ENCODE peak calls at places on chromosomes 2 and 18, in six cellular contexts. G, V, U, O, I and Y are unnamed samples.

GRCh38 chr2:202771741-202772470 is 99.7 kb downstream of the ICA1L start:
- DNase-seq in O (no peak), V (no peak), G (peak), U (no peak), I (no peak), Y (no peak)

GRCh38 chr2:159030674-159031380 is 62.4 kb downstream of the TANC1 start:
- DNase-seq in V (peak), G (peak), O (peak), I (peak), U (peak), Y (peak)

GRCh38 chr2:113219889-113220641 is 46.3 kb downstream of the PSD4 start:
- DNase-seq in G (no peak), U (peak), O (no peak), I (peak), V (peak), Y (peak)

GRCh38 chr2:212097001-212097400 is 441.6 kb downstream of the ERBB4 start:
- DNase-seq in G (no peak), O (no peak), I (no peak), V (no peak), U (no peak), Y (no peak)

GRCh38 chr2:141611981-141612380 is 518.8 kb downstream of the LRP1B start:
- DNase-seq in V (no peak), I (no peak), O (no peak), G (no peak), U (no peak), Y (no peak)

GRCh38 chr2:104849618-104850097 is 4.3 kb upstream of the POU3F3 start:
- DNase-seq in I (peak), V (peak), U (peak), G (no peak), O (peak), Y (peak)

GRCh38 chr2:65300772-65301711 is 73.4 kb downstream of the ACTR2 start:
- DNase-seq in U (peak), O (no peak), V (peak), I (peak), G (no peak), Y (no peak)

GRCh38 chr2:187358531-187358930 is 89.5 kb downstream of the CALCRL start:
- DNase-seq in G (no peak), O (no peak), I (no peak), U (no peak), V (no peak), Y (no peak)

GRCh38 chr18:39672171-39672570 is 2106.6 kb upstream of the CELF4 start:
- DNase-seq in I (no peak), G (no peak), O (no peak), V (no peak), U (no peak), Y (no peak)

GRCh38 chr2:178833382-178833781 is 26.2 kb upstream of the TTN start:
- DNase-seq in V (no peak), G (no peak), U (no peak), I (no peak), O (no peak), Y (no peak)

GRCh38 chr2:158665536-158666302 is 129.4 kb upstream of the DAPL1 start:
- DNase-seq in G (no peak), I (no peak), O (no peak), U (no peak), V (no peak), Y (no peak)

GRCh38 chr2:85744771-85745601 is 8.8 kb upstream of the ATOH8 start:
- DNase-seq in I (no peak), V (peak), O (no peak), U (peak), G (peak), Y (no peak)

GRCh38 chr2:237540823-237541222 is 25.6 kb upstream of the PRLH start:
- DNase-seq in U (peak), G (peak), I (no peak), O (no peak), V (peak), Y (peak)

GRCh38 chr18:49321800-49322461 is 138.5 kb downstream of the DYM start:
- DNase-seq in U (no peak), O (no peak), V (no peak), I (no peak), G (no peak), Y (no peak)

GRCh38 chr2:197596751-197597150 is 78.6 kb downstream of the RFTN2 start:
- DNase-seq in I (no peak), O (no peak), V (no peak), G (no peak), U (no peak), Y (no peak)

GRCh38 chr2:100731535-100731981 is 88.4 kb upstream of the NPAS2 start:
- DNase-seq in V (no peak), I (no peak), U (no peak), G (no peak), O (no peak), Y (no peak)

GRCh38 chr2:54557601-54558187 is 101.6 kb downstream of the SPTBN1 start:
- DNase-seq in U (peak), O (peak), V (peak), G (peak), I (peak), Y (peak)

GRCh38 chr2:54557211-54557600 is 101.1 kb downstream of the SPTBN1 start:
- DNase-seq in V (no peak), O (no peak), I (no peak), G (no peak), U (no peak), Y (no peak)

GRCh38 chr2:54559593-54560145 is 103.5 kb downstream of the SPTBN1 start:
- DNase-seq in I (peak), G (no peak), V (peak), O (no peak), U (peak), Y (peak)

GRCh38 chr2:54558976-54559410 is 102.9 kb downstream of the SPTBN1 start:
- DNase-seq in U (no peak), G (no peak), O (no peak), I (no peak), V (peak), Y (no peak)

GRCh38 chr2:54558188-54558975 is 102.3 kb downstream of the SPTBN1 start:
- DNase-seq in G (peak), V (peak), O (peak), I (peak), U (peak), Y (peak)
- TF ChIP-seq POLR2A in G (no peak), V (peak), O (peak), I (peak), U (no peak), Y (no peak)

GRCh38 chr2:216082805-216083204 is 1.1 kb downstream of the TMEM169 start:
- DNase-seq in V (peak), O (no peak), G (no peak), I (peak), U (no peak), Y (peak)
- TF ChIP-seq POLR2A in V (no peak), O (no peak), G (no peak), I (no peak), U (no peak), Y (no peak)

DNA sequence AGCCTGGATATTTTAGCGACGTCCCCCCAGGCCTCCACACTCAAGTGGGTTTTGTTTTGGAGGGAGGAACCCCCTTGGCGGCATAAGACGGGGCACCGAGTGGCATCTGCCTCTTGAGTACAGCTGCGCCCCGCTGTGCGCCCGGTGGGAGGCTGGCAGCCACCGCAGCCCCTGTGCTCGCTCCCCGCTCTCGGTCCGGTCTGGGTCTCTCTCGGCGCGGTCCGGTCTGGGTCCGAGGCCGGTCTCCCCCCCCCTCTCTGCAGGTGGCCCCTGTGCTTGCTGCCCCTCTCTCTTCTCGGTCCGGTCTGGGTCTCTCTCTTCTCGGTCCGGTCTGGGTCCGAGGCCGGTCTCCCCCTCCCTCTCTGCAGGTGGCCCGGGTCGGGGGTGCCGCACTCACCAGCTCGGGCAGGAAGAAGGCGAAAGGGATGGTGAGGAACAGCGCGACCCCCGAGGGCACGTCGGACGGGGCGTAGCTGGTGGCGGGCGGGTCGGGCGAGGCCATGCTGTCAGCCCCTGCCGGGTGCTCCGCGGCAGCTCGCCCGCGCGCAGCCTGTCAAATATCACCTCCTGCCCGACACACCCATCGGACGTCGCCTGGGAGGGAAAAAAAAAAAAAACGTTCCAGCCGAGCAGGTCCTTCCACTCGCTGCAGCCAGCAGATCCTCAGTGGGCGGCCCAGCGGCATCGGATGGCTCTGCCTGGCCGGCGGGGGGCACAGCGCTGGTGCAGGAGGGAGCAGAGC is at the start of gene MALL:
- DNase-seq in O (no peak), V (no peak), U (no peak), G (no peak), I (no peak), Y (no peak)
- TF ChIP-seq POLR2A in O (no peak), V (no peak), U (no peak), G (no peak), I (no peak), Y (no peak)

GRCh38 chr2:23376972-23377371 is 8.0 kb upstream of the KLHL29 start:
- DNase-seq in G (no peak), V (no peak), I (no peak), U (no peak), O (no peak), Y (no peak)

GRCh38 chr2:23375448-23375847 is 9.5 kb upstream of the KLHL29 start:
- DNase-seq in I (no peak), O (peak), V (peak), G (no peak), U (no peak), Y (peak)

GRCh38 chr2:23377772-23378171 is 7.2 kb upstream of the KLHL29 start:
- DNase-seq in U (no peak), G (no peak), O (no peak), I (no peak), V (no peak), Y (no peak)

GRCh38 chr2:23373666-23374065 is 11.3 kb upstream of the KLHL29 start:
- DNase-seq in V (no peak), G (no peak), U (no peak), O (no peak), I (no peak), Y (no peak)

GRCh38 chr2:23376075-23376474 is 8.9 kb upstream of the KLHL29 start:
- DNase-seq in O (no peak), U (no peak), G (no peak), V (no peak), I (no peak), Y (no peak)
- TF ChIP-seq POLR2A in O (no peak), U (no peak), G (no peak), V (no peak), I (no peak), Y (no peak)

GRCh38 chr2:95158891-95159619 is 593 bp downstream of the ZNF514 start:
- DNase-seq in G (peak), U (peak), O (peak), V (peak), I (peak), Y (peak)
- TF ChIP-seq POLR2A in G (no peak), U (no peak), O (no peak), V (no peak), I (no peak), Y (no peak)

GRCh38 chr2:163850036-163850435 is 114.2 kb upstream of the FIGN start:
- DNase-seq in O (no peak), G (no peak), U (no peak), I (no peak), V (no peak), Y (no peak)

GRCh38 chr2:163856941-163857340 is 121.1 kb upstream of the FIGN start:
- DNase-seq in I (no peak), V (no peak), O (no peak), G (no peak), U (no peak), Y (no peak)

DNA sequence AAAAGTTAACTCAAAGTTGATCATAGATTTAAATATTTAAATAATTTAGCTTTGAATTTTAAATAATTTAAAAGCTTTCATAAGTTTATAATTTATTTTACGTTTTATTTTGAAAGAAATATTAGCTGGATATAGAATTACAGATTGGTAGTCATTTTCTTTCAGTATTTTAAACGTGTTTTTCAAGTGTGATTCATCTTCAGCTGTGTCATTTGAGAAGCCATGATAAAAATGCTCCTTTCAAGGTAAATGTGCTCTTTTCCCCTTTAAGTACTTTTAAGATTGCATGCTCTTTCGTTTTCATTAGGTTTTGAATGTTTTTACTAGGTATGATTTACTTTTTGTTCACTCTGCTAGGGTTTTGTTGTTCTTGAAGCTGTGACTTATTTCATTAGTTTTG is 116.8 kb upstream of the FIGN start:
- DNase-seq in I (no peak), O (no peak), U (no peak), G (no peak), V (no peak), Y (no peak)
- TF ChIP-seq POLR2A in I (no peak), O (no peak), U (no peak), G (no peak), V (no peak), Y (no peak)

DNA sequence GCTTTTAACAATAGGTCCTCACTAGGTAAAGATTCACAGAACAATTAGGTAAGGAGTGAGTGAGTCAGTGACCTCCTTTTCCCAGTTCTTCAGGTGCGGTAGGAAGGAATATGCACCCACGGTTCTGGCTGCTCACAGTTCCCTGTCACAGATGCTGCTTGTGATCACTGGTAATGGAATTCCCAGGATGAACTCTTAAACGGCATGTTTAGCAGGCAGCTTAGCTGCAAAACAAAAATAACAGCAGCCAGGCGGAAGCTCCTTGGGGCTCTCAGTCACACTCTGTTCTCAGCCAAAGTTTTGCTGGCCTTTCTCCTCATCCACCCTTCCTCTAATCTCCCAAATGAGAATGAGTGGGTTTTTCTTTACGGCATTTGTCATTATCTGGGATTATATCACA is 274.5 kb downstream of the MYT1L start:
- DNase-seq in V (no peak), U (no peak), O (no peak), G (no peak), I (no peak), Y (no peak)
- TF ChIP-seq POLR2A in V (no peak), U (no peak), O (no peak), G (no peak), I (no peak), Y (no peak)

GRCh38 chr2:32124660-32125059 is 41.0 kb upstream of the SLC30A6 start:
- DNase-seq in O (no peak), U (no peak), V (no peak), I (no peak), G (no peak), Y (no peak)

GRCh38 chr2:32129086-32129485 is 36.6 kb upstream of the SLC30A6 start:
- DNase-seq in O (no peak), U (no peak), V (no peak), I (no peak), G (no peak), Y (no peak)

GRCh38 chr2:32128636-32129035 is 37.0 kb upstream of the SLC30A6 start:
- DNase-seq in I (no peak), O (no peak), V (no peak), U (no peak), G (no peak), Y (no peak)
- TF ChIP-seq POLR2A in I (no peak), O (no peak), V (no peak), U (no peak), G (no peak), Y (no peak)

GRCh38 chr18:9913526-9914333 is at the start of gene VAPA:
- DNase-seq in O (peak), G (peak), U (peak), V (peak), I (peak), Y (peak)
- TF ChIP-seq POLR2A in O (peak), G (peak), U (peak), V (peak), I (peak), Y (peak)

GRCh38 chr2:12716250-12717190 is at the start of gene TRIB2:
- DNase-seq in G (peak), U (peak), V (peak), O (peak), I (peak), Y (peak)
- TF ChIP-seq POLR2A in G (peak), U (peak), V (peak), O (peak), I (no peak), Y (peak)